ENCODE peak calls at places on chromosomes 1 and 21, in seven cellular contexts. One of them, this sample, is unnamed.

GRCh38 chr1:209106237-209106741 is 477.2 kb upstream of the CAMK1G start:
- DNase-seq in amniotic stem cell: no peak
- DNase-seq in neural progenitor cell: peak
- DNase-seq in H4: peak
- DNase-seq in adrenal gland: no peak
- DNase-seq in foreskin fibroblast: peak
- DNase-seq in activated CD4-positive, CD25-positive, alpha-beta regulatory T cell treated with anti-CD3 and anti-CD28 coated beads, Interleukin-2, amount 50 U/mL, for 16 hours: no peak
- DNase-seq in this sample: no peak

GRCh38 chr1:1244192-1244811 is 2.2 kb downstream of the C1QTNF12 start:
- DNase-seq in adrenal gland: no peak
- DNase-seq in H4: no peak
- DNase-seq in neural progenitor cell: peak
- DNase-seq in activated CD4-positive, CD25-positive, alpha-beta regulatory T cell treated with anti-CD3 and anti-CD28 coated beads, Interleukin-2, amount 50 U/mL, for 16 hours: no peak
- DNase-seq in amniotic stem cell: no peak
- DNase-seq in foreskin fibroblast: no peak
- DNase-seq in this sample: no peak

GRCh38 chr1:147624011-147624410 is 46.3 kb downstream of the ACP6 start:
- DNase-seq in H4: no peak
- DNase-seq in foreskin fibroblast: no peak
- DNase-seq in adrenal gland: no peak
- DNase-seq in amniotic stem cell: no peak
- DNase-seq in activated CD4-positive, CD25-positive, alpha-beta regulatory T cell treated with anti-CD3 and anti-CD28 coated beads, Interleukin-2, amount 50 U/mL, for 16 hours: no peak
- DNase-seq in neural progenitor cell: no peak
- DNase-seq in this sample: no peak

GRCh38 chr1:228085287-228085926 is 2.9 kb downstream of the ARF1 start:
- DNase-seq in neural progenitor cell: peak
- DNase-seq in adrenal gland: no peak
- DNase-seq in foreskin fibroblast: peak
- DNase-seq in activated CD4-positive, CD25-positive, alpha-beta regulatory T cell treated with anti-CD3 and anti-CD28 coated beads, Interleukin-2, amount 50 U/mL, for 16 hours: no peak
- DNase-seq in amniotic stem cell: no peak
- DNase-seq in H4: no peak
- DNase-seq in this sample: peak

GRCh38 chr1:65254320-65255087 is 54.8 kb upstream of the DNAJC6 start:
- DNase-seq in foreskin fibroblast: peak
- DNase-seq in activated CD4-positive, CD25-positive, alpha-beta regulatory T cell treated with anti-CD3 and anti-CD28 coated beads, Interleukin-2, amount 50 U/mL, for 16 hours: peak
- DNase-seq in neural progenitor cell: peak
- DNase-seq in adrenal gland: peak
- DNase-seq in H4: peak
- DNase-seq in amniotic stem cell: peak
- DNase-seq in this sample: peak

GRCh38 chr1:38213720-38214367 is 167.3 kb upstream of the POU3F1 start:
- DNase-seq in foreskin fibroblast: no peak
- DNase-seq in H4: no peak
- DNase-seq in activated CD4-positive, CD25-positive, alpha-beta regulatory T cell treated with anti-CD3 and anti-CD28 coated beads, Interleukin-2, amount 50 U/mL, for 16 hours: no peak
- DNase-seq in amniotic stem cell: no peak
- DNase-seq in adrenal gland: no peak
- DNase-seq in neural progenitor cell: no peak
- DNase-seq in this sample: peak

GRCh38 chr1:216923601-216924000 is 200.4 kb upstream of the ESRRG start:
- DNase-seq in activated CD4-positive, CD25-positive, alpha-beta regulatory T cell treated with anti-CD3 and anti-CD28 coated beads, Interleukin-2, amount 50 U/mL, for 16 hours: no peak
- DNase-seq in H4: no peak
- DNase-seq in foreskin fibroblast: no peak
- DNase-seq in adrenal gland: no peak
- DNase-seq in amniotic stem cell: no peak
- DNase-seq in neural progenitor cell: peak
- DNase-seq in this sample: no peak

GRCh38 chr21:16569679-16570078 is 839.9 kb downstream of the USP25 start:
- DNase-seq in H4: no peak
- DNase-seq in amniotic stem cell: no peak
- DNase-seq in foreskin fibroblast: no peak
- DNase-seq in neural progenitor cell: no peak
- DNase-seq in activated CD4-positive, CD25-positive, alpha-beta regulatory T cell treated with anti-CD3 and anti-CD28 coated beads, Interleukin-2, amount 50 U/mL, for 16 hours: no peak
- DNase-seq in adrenal gland: no peak
- DNase-seq in this sample: no peak

GRCh38 chr1:2801046-2801445 is 447 bp downstream of the TTC34 start:
- DNase-seq in neural progenitor cell: no peak
- DNase-seq in H4: no peak
- DNase-seq in activated CD4-positive, CD25-positive, alpha-beta regulatory T cell treated with anti-CD3 and anti-CD28 coated beads, Interleukin-2, amount 50 U/mL, for 16 hours: no peak
- DNase-seq in foreskin fibroblast: no peak
- DNase-seq in adrenal gland: no peak
- DNase-seq in amniotic stem cell: no peak
- DNase-seq in this sample: peak

GRCh38 chr1:156060937-156061636 is at the start of gene RAB25:
- DNase-seq in H4: no peak
- DNase-seq in amniotic stem cell: no peak
- DNase-seq in foreskin fibroblast: no peak
- DNase-seq in activated CD4-positive, CD25-positive, alpha-beta regulatory T cell treated with anti-CD3 and anti-CD28 coated beads, Interleukin-2, amount 50 U/mL, for 16 hours: no peak
- DNase-seq in neural progenitor cell: peak
- DNase-seq in adrenal gland: no peak
- DNase-seq in this sample: no peak

GRCh38 chr1:228943436-228943835 is 208.2 kb downstream of the RHOU start:
- DNase-seq in H4: no peak
- DNase-seq in neural progenitor cell: no peak
- DNase-seq in adrenal gland: no peak
- DNase-seq in amniotic stem cell: no peak
- DNase-seq in activated CD4-positive, CD25-positive, alpha-beta regulatory T cell treated with anti-CD3 and anti-CD28 coated beads, Interleukin-2, amount 50 U/mL, for 16 hours: no peak
- DNase-seq in foreskin fibroblast: no peak
- DNase-seq in this sample: no peak

GRCh38 chr1:160064164-160064563 is 5.8 kb downstream of the KCNJ10 start:
- DNase-seq in activated CD4-positive, CD25-positive, alpha-beta regulatory T cell treated with anti-CD3 and anti-CD28 coated beads, Interleukin-2, amount 50 U/mL, for 16 hours: no peak
- DNase-seq in neural progenitor cell: no peak
- DNase-seq in H4: no peak
- DNase-seq in adrenal gland: no peak
- DNase-seq in amniotic stem cell: no peak
- DNase-seq in foreskin fibroblast: no peak
- DNase-seq in this sample: no peak

GRCh38 chr1:88610687-88611086 is 73.4 kb upstream of the PKN2 start:
- DNase-seq in foreskin fibroblast: no peak
- DNase-seq in adrenal gland: no peak
- DNase-seq in H4: no peak
- DNase-seq in amniotic stem cell: no peak
- DNase-seq in neural progenitor cell: no peak
- DNase-seq in activated CD4-positive, CD25-positive, alpha-beta regulatory T cell treated with anti-CD3 and anti-CD28 coated beads, Interleukin-2, amount 50 U/mL, for 16 hours: no peak
- DNase-seq in this sample: no peak

GRCh38 chr1:1287288-1288110 is 7.3 kb downstream of the SCNN1D start:
- DNase-seq in activated CD4-positive, CD25-positive, alpha-beta regulatory T cell treated with anti-CD3 and anti-CD28 coated beads, Interleukin-2, amount 50 U/mL, for 16 hours: no peak
- DNase-seq in amniotic stem cell: no peak
- DNase-seq in adrenal gland: no peak
- DNase-seq in foreskin fibroblast: no peak
- DNase-seq in H4: no peak
- DNase-seq in neural progenitor cell: no peak
- DNase-seq in this sample: peak

GRCh38 chr21:42411197-42411869 is 7.6 kb downstream of the UBASH3A start:
- DNase-seq in H4: no peak
- DNase-seq in amniotic stem cell: no peak
- DNase-seq in neural progenitor cell: peak
- DNase-seq in foreskin fibroblast: no peak
- DNase-seq in adrenal gland: no peak
- DNase-seq in activated CD4-positive, CD25-positive, alpha-beta regulatory T cell treated with anti-CD3 and anti-CD28 coated beads, Interleukin-2, amount 50 U/mL, for 16 hours: no peak
- DNase-seq in this sample: no peak

GRCh38 chr1:162878000-162878596 is 17.1 kb upstream of the CCDC190 start:
- DNase-seq in foreskin fibroblast: peak
- DNase-seq in activated CD4-positive, CD25-positive, alpha-beta regulatory T cell treated with anti-CD3 and anti-CD28 coated beads, Interleukin-2, amount 50 U/mL, for 16 hours: no peak
- DNase-seq in amniotic stem cell: peak
- DNase-seq in H4: peak
- DNase-seq in neural progenitor cell: peak
- DNase-seq in adrenal gland: peak
- DNase-seq in this sample: peak

GRCh38 chr1:10068605-10069294 is 36.0 kb downstream of the UBE4B start:
- DNase-seq in activated CD4-positive, CD25-positive, alpha-beta regulatory T cell treated with anti-CD3 and anti-CD28 coated beads, Interleukin-2, amount 50 U/mL, for 16 hours: no peak
- DNase-seq in H4: peak
- DNase-seq in neural progenitor cell: peak
- DNase-seq in amniotic stem cell: no peak
- DNase-seq in foreskin fibroblast: no peak
- DNase-seq in adrenal gland: no peak
- DNase-seq in this sample: no peak

GRCh38 chr21:27799861-27800260 is 833.0 kb upstream of the ADAMTS5 start:
- DNase-seq in amniotic stem cell: no peak
- DNase-seq in adrenal gland: no peak
- DNase-seq in H4: no peak
- DNase-seq in neural progenitor cell: no peak
- DNase-seq in activated CD4-positive, CD25-positive, alpha-beta regulatory T cell treated with anti-CD3 and anti-CD28 coated beads, Interleukin-2, amount 50 U/mL, for 16 hours: no peak
- DNase-seq in foreskin fibroblast: no peak
- DNase-seq in this sample: no peak

GRCh38 chr1:47580451-47580980 is 142.7 kb downstream of the FOXD2 start:
- DNase-seq in adrenal gland: no peak
- DNase-seq in neural progenitor cell: no peak
- DNase-seq in foreskin fibroblast: no peak
- DNase-seq in amniotic stem cell: no peak
- DNase-seq in H4: no peak
- DNase-seq in activated CD4-positive, CD25-positive, alpha-beta regulatory T cell treated with anti-CD3 and anti-CD28 coated beads, Interleukin-2, amount 50 U/mL, for 16 hours: no peak
- DNase-seq in this sample: no peak

GRCh38 chr21:21232320-21232719 is 234.1 kb downstream of the NCAM2 start:
- DNase-seq in activated CD4-positive, CD25-positive, alpha-beta regulatory T cell treated with anti-CD3 and anti-CD28 coated beads, Interleukin-2, amount 50 U/mL, for 16 hours: no peak
- DNase-seq in amniotic stem cell: peak
- DNase-seq in foreskin fibroblast: peak
- DNase-seq in neural progenitor cell: peak
- DNase-seq in H4: peak
- DNase-seq in adrenal gland: peak
- DNase-seq in this sample: no peak

GRCh38 chr1:7536891-7537591 is 234.1 kb upstream of the VAMP3 start:
- DNase-seq in amniotic stem cell: no peak
- DNase-seq in neural progenitor cell: no peak
- DNase-seq in foreskin fibroblast: no peak
- DNase-seq in adrenal gland: no peak
- DNase-seq in H4: no peak
- DNase-seq in activated CD4-positive, CD25-positive, alpha-beta regulatory T cell treated with anti-CD3 and anti-CD28 coated beads, Interleukin-2, amount 50 U/mL, for 16 hours: no peak
- DNase-seq in this sample: no peak

GRCh38 chr1:44077421-44077820 is 41.2 kb upstream of the KLF17 start:
- DNase-seq in neural progenitor cell: no peak
- DNase-seq in H4: no peak
- DNase-seq in foreskin fibroblast: no peak
- DNase-seq in amniotic stem cell: no peak
- DNase-seq in adrenal gland: no peak
- DNase-seq in activated CD4-positive, CD25-positive, alpha-beta regulatory T cell treated with anti-CD3 and anti-CD28 coated beads, Interleukin-2, amount 50 U/mL, for 16 hours: no peak
- DNase-seq in this sample: no peak

GRCh38 chr21:44892095-44892494 is 18.6 kb upstream of the PTTG1IP start:
- DNase-seq in H4: no peak
- DNase-seq in foreskin fibroblast: no peak
- DNase-seq in activated CD4-positive, CD25-positive, alpha-beta regulatory T cell treated with anti-CD3 and anti-CD28 coated beads, Interleukin-2, amount 50 U/mL, for 16 hours: no peak
- DNase-seq in neural progenitor cell: peak
- DNase-seq in amniotic stem cell: no peak
- DNase-seq in adrenal gland: no peak
- DNase-seq in this sample: no peak

GRCh38 chr1:238451006-238451405 is 560.3 kb upstream of the ZP4 start:
- DNase-seq in amniotic stem cell: no peak
- DNase-seq in neural progenitor cell: no peak
- DNase-seq in adrenal gland: no peak
- DNase-seq in activated CD4-positive, CD25-positive, alpha-beta regulatory T cell treated with anti-CD3 and anti-CD28 coated beads, Interleukin-2, amount 50 U/mL, for 16 hours: no peak
- DNase-seq in H4: no peak
- DNase-seq in foreskin fibroblast: no peak
- DNase-seq in this sample: no peak

GRCh38 chr1:174017231-174017970 is 4.8 kb downstream of the RC3H1 start:
- DNase-seq in adrenal gland: no peak
- DNase-seq in foreskin fibroblast: no peak
- DNase-seq in H4: no peak
- DNase-seq in neural progenitor cell: no peak
- DNase-seq in amniotic stem cell: no peak
- DNase-seq in activated CD4-positive, CD25-positive, alpha-beta regulatory T cell treated with anti-CD3 and anti-CD28 coated beads, Interleukin-2, amount 50 U/mL, for 16 hours: no peak
- DNase-seq in this sample: no peak

GRCh38 chr1:204520834-204521709 is 4.9 kb downstream of the MDM4 start:
- DNase-seq in neural progenitor cell: no peak
- DNase-seq in H4: peak
- DNase-seq in amniotic stem cell: no peak
- DNase-seq in foreskin fibroblast: no peak
- DNase-seq in adrenal gland: no peak
- DNase-seq in activated CD4-positive, CD25-positive, alpha-beta regulatory T cell treated with anti-CD3 and anti-CD28 coated beads, Interleukin-2, amount 50 U/mL, for 16 hours: no peak
- DNase-seq in this sample: no peak

GRCh38 chr1:201358596-201358995 is 18.9 kb downstream of the TNNT2 start:
- DNase-seq in foreskin fibroblast: peak
- DNase-seq in amniotic stem cell: no peak
- DNase-seq in H4: no peak
- DNase-seq in neural progenitor cell: no peak
- DNase-seq in adrenal gland: no peak
- DNase-seq in activated CD4-positive, CD25-positive, alpha-beta regulatory T cell treated with anti-CD3 and anti-CD28 coated beads, Interleukin-2, amount 50 U/mL, for 16 hours: no peak
- DNase-seq in this sample: no peak

GRCh38 chr1:228544021-228544850 is 57.1 kb downstream of the RNF187 start:
- DNase-seq in adrenal gland: no peak
- DNase-seq in amniotic stem cell: no peak
- DNase-seq in H4: no peak
- DNase-seq in neural progenitor cell: no peak
- DNase-seq in activated CD4-positive, CD25-positive, alpha-beta regulatory T cell treated with anti-CD3 and anti-CD28 coated beads, Interleukin-2, amount 50 U/mL, for 16 hours: no peak
- DNase-seq in foreskin fibroblast: no peak
- DNase-seq in this sample: no peak

GRCh38 chr1:22826630-22827580 is 116.3 kb downstream of the EPHB2 start:
- DNase-seq in foreskin fibroblast: no peak
- DNase-seq in H4: no peak
- DNase-seq in adrenal gland: no peak
- DNase-seq in activated CD4-positive, CD25-positive, alpha-beta regulatory T cell treated with anti-CD3 and anti-CD28 coated beads, Interleukin-2, amount 50 U/mL, for 16 hours: no peak
- DNase-seq in neural progenitor cell: no peak
- DNase-seq in amniotic stem cell: no peak
- DNase-seq in this sample: no peak

GRCh38 chr1:48680411-48681035 is 96.2 kb downstream of the BEND5 start:
- DNase-seq in adrenal gland: no peak
- DNase-seq in amniotic stem cell: no peak
- DNase-seq in activated CD4-positive, CD25-positive, alpha-beta regulatory T cell treated with anti-CD3 and anti-CD28 coated beads, Interleukin-2, amount 50 U/mL, for 16 hours: no peak
- DNase-seq in H4: peak
- DNase-seq in neural progenitor cell: peak
- DNase-seq in foreskin fibroblast: no peak
- DNase-seq in this sample: no peak

This sample was measured in left cardiac atrium.